ENCODE peak calls at places on chromosomes 3 and 15, in five cellular contexts. One of them, this sample, is unnamed.

GRCh38 chr15:65044724-65045481 is at the start of gene SLC51B:
- DNase-seq in mesothelial cell of epicardium: no peak
- DNase-seq in renal cortical epithelial cell: peak; percentile 98
- DNase-seq in T-helper 1 cell: no peak
- DNase-seq in pancreas: no peak
- DNase-seq in this sample: no peak

GRCh38 chr15:92076536-92076935 is 223.0 kb downstream of the SLCO3A1 start:
- DNase-seq in T-helper 1 cell: no peak
- DNase-seq in renal cortical epithelial cell: no peak
- DNase-seq in mesothelial cell of epicardium: no peak
- DNase-seq in pancreas: no peak
- DNase-seq in this sample: no peak

GRCh38 chr15:96046620-96047240 is 283.8 kb upstream of the NR2F2 start:
- DNase-seq in T-helper 1 cell: no peak
- DNase-seq in renal cortical epithelial cell: peak; percentile 18
- DNase-seq in pancreas: no peak
- DNase-seq in mesothelial cell of epicardium: no peak
- DNase-seq in this sample: no peak

GRCh38 chr3:58486036-58486435 is 5.9 kb upstream of the KCTD6 start:
- DNase-seq in renal cortical epithelial cell: no peak
- DNase-seq in pancreas: no peak
- DNase-seq in T-helper 1 cell: no peak
- DNase-seq in mesothelial cell of epicardium: no peak
- DNase-seq in this sample: no peak

GRCh38 chr3:55243686-55244085 is 243.4 kb downstream of the WNT5A start:
- DNase-seq in renal cortical epithelial cell: no peak
- DNase-seq in pancreas: no peak
- DNase-seq in T-helper 1 cell: no peak
- DNase-seq in mesothelial cell of epicardium: no peak
- DNase-seq in this sample: no peak

GRCh38 chr15:73318463-73319351 is 50.1 kb downstream of the HCN4 start:
- DNase-seq in renal cortical epithelial cell: no peak
- DNase-seq in pancreas: no peak
- DNase-seq in T-helper 1 cell: no peak
- DNase-seq in mesothelial cell of epicardium: no peak
- DNase-seq in this sample: peak; percentile 6

GRCh38 chr3:15405448-15406050 is 21.8 kb downstream of the METTL6 start:
- DNase-seq in T-helper 1 cell: no peak
- DNase-seq in renal cortical epithelial cell: peak; percentile 77
- DNase-seq in pancreas: no peak
- DNase-seq in mesothelial cell of epicardium: no peak
- DNase-seq in this sample: no peak

GRCh38 chr15:100788731-100789105 is 90.9 kb upstream of the ALDH1A3 start:
- DNase-seq in renal cortical epithelial cell: no peak
- DNase-seq in T-helper 1 cell: no peak
- DNase-seq in pancreas: no peak
- DNase-seq in mesothelial cell of epicardium: no peak
- DNase-seq in this sample: no peak

GRCh38 chr15:98824595-98824994 is 176.3 kb downstream of the IGF1R start:
- DNase-seq in T-helper 1 cell: no peak
- DNase-seq in mesothelial cell of epicardium: no peak
- DNase-seq in renal cortical epithelial cell: no peak
- DNase-seq in pancreas: no peak
- DNase-seq in this sample: no peak

GRCh38 chr3:108030915-108031425 is 59.9 kb downstream of the CD47 start:
- DNase-seq in pancreas: no peak
- DNase-seq in renal cortical epithelial cell: no peak
- DNase-seq in mesothelial cell of epicardium: no peak
- DNase-seq in T-helper 1 cell: no peak
- DNase-seq in this sample: no peak

GRCh38 chr3:124768812-124769211 is 38.6 kb downstream of the UMPS start:
- DNase-seq in T-helper 1 cell: no peak
- DNase-seq in pancreas: no peak
- DNase-seq in mesothelial cell of epicardium: no peak
- DNase-seq in renal cortical epithelial cell: no peak
- DNase-seq in this sample: no peak

GRCh38 chr3:62169871-62170660 is 203.3 kb downstream of the FEZF2 start:
- DNase-seq in T-helper 1 cell: no peak
- DNase-seq in mesothelial cell of epicardium: no peak
- DNase-seq in pancreas: no peak
- DNase-seq in renal cortical epithelial cell: peak; percentile 76
- DNase-seq in this sample: no peak

GRCh38 chr15:77178421-77178820 is 107.5 kb upstream of the TSPAN3 start:
- DNase-seq in renal cortical epithelial cell: no peak
- DNase-seq in mesothelial cell of epicardium: no peak
- DNase-seq in pancreas: no peak
- DNase-seq in T-helper 1 cell: no peak
- DNase-seq in this sample: no peak

GRCh38 chr3:112136959-112137693 is 4.1 kb upstream of the GCSAM start:
- DNase-seq in mesothelial cell of epicardium: no peak
- DNase-seq in T-helper 1 cell: no peak
- DNase-seq in pancreas: no peak
- DNase-seq in renal cortical epithelial cell: peak; percentile 53
- DNase-seq in this sample: no peak

GRCh38 chr3:112390783-112391641 is 58.1 kb downstream of the CD200 start:
- DNase-seq in renal cortical epithelial cell: peak; percentile 91
- DNase-seq in mesothelial cell of epicardium: no peak
- DNase-seq in T-helper 1 cell: no peak
- DNase-seq in pancreas: no peak
- DNase-seq in this sample: peak; percentile 53

GRCh38 chr15:101310508-101310907 is 15.5 kb upstream of the SNRPA1 start:
- DNase-seq in pancreas: no peak
- DNase-seq in mesothelial cell of epicardium: no peak
- DNase-seq in renal cortical epithelial cell: no peak
- DNase-seq in T-helper 1 cell: no peak
- DNase-seq in this sample: no peak

GRCh38 chr15:40016224-40016865 is 22.6 kb downstream of the SRP14 start:
- DNase-seq in mesothelial cell of epicardium: no peak
- DNase-seq in pancreas: no peak
- DNase-seq in T-helper 1 cell: no peak
- DNase-seq in renal cortical epithelial cell: no peak
- DNase-seq in this sample: no peak

GRCh38 chr3:178421069-178421468 is 115.2 kb upstream of the KCNMB2 start:
- DNase-seq in renal cortical epithelial cell: peak; percentile 60
- DNase-seq in pancreas: no peak
- DNase-seq in mesothelial cell of epicardium: no peak
- DNase-seq in T-helper 1 cell: no peak
- DNase-seq in this sample: no peak

GRCh38 chr15:33242165-33242564 is 47.7 kb upstream of the FMN1 start:
- DNase-seq in mesothelial cell of epicardium: no peak
- DNase-seq in T-helper 1 cell: no peak
- DNase-seq in renal cortical epithelial cell: peak; percentile 100
- DNase-seq in pancreas: no peak
- DNase-seq in this sample: no peak

GRCh38 chr3:143035466-143036214 is 34.3 kb downstream of the U2SURP start:
- DNase-seq in renal cortical epithelial cell: peak; percentile 23
- DNase-seq in T-helper 1 cell: no peak
- DNase-seq in mesothelial cell of epicardium: no peak
- DNase-seq in pancreas: no peak
- DNase-seq in this sample: no peak